ENCODE peak calls at places on chromosomes 13 and 19, in ten cellular contexts. E, K, C, N, O, Q, P, J, W and G are unnamed samples.

GRCh38 chr13:31970237-31970930 is 61.2 kb upstream of the FRY start:
- DNase-seq in K (no peak), J (no peak), W (no peak), P (no peak), Q (no peak), N (peak; percentile 20), C (no peak), E (no peak), O (no peak), G (no peak)

GRCh38 chr19:17049711-17050280 is 23.2 kb upstream of the CPAMD8 start:
- DNase-seq in Q (no peak), K (no peak), O (no peak), W (no peak), C (no peak), J (no peak), E (no peak), P (no peak), N (peak; percentile 68), G (peak; percentile 26)

GRCh38 chr19:19820774-19821315 is 705 bp downstream of the ZNF506 start:
- DNase-seq in J (no peak), K (no peak), E (no peak), O (no peak), C (no peak), N (no peak), P (no peak), Q (no peak), W (no peak), G (no peak)

GRCh38 chr13:52842440-52842839 is 6.0 kb downstream of the PCDH8 start:
- DNase-seq in O (no peak), J (no peak), Q (no peak), E (no peak), K (no peak), C (no peak), W (no peak), N (no peak), P (no peak), G (no peak)

GRCh38 chr13:100514788-100515409 is 73.7 kb downstream of the GGACT start:
- DNase-seq in P (peak; percentile 81), C (peak; percentile 89), J (peak; percentile 88), K (peak; percentile 80), O (peak; percentile 63), Q (peak; percentile 55), W (peak; percentile 77), N (peak; percentile 72), E (peak; percentile 61), G (peak; percentile 59)

GRCh38 chr19:19429361-19429760 is 23.9 kb downstream of the GATAD2A start:
- DNase-seq in J (no peak), P (no peak), N (no peak), C (no peak), W (no peak), Q (no peak), E (no peak), O (no peak), K (no peak), G (no peak)

GRCh38 chr13:40662866-40663265 is 3.6 kb downstream of the FOXO1 start:
- DNase-seq in C (peak; percentile 19), Q (no peak), E (no peak), J (no peak), W (no peak), P (no peak), O (no peak), K (no peak), N (no peak), G (no peak)

GRCh38 chr19:29798783-29799182 is 13.0 kb upstream of the CCNE1 start:
- DNase-seq in W (no peak), N (no peak), K (no peak), P (peak; percentile 4), E (no peak), O (no peak), Q (no peak), C (no peak), J (no peak), G (no peak)

GRCh38 chr19:54473071-54473941 is at the start of gene CDC42EP5:
- DNase-seq in W (no peak), J (peak; percentile 93), N (peak; percentile 92), Q (no peak), C (peak; percentile 32), K (peak; percentile 50), E (no peak), P (peak; percentile 87), O (no peak), G (peak; percentile 72)

GRCh38 chr19:54470991-54471782 is 1.9 kb downstream of the CDC42EP5 start:
- DNase-seq in J (peak; percentile 56), N (peak; percentile 75), P (peak; percentile 59), W (no peak), E (peak; percentile 67), K (peak; percentile 62), C (peak; percentile 49), O (no peak), Q (no peak), G (peak; percentile 72)

GRCh38 chr19:54473983-54474382 is 887 bp upstream of the CDC42EP5 start:
- DNase-seq in Q (no peak), E (no peak), P (no peak), K (no peak), W (no peak), N (no peak), O (no peak), J (no peak), C (no peak), G (no peak)

GRCh38 chr19:54469496-54469934 is 3.6 kb downstream of the CDC42EP5 start:
- DNase-seq in C (no peak), N (no peak), W (no peak), J (no peak), P (no peak), K (peak; percentile 70), Q (no peak), E (no peak), O (no peak), G (no peak)

DNA sequence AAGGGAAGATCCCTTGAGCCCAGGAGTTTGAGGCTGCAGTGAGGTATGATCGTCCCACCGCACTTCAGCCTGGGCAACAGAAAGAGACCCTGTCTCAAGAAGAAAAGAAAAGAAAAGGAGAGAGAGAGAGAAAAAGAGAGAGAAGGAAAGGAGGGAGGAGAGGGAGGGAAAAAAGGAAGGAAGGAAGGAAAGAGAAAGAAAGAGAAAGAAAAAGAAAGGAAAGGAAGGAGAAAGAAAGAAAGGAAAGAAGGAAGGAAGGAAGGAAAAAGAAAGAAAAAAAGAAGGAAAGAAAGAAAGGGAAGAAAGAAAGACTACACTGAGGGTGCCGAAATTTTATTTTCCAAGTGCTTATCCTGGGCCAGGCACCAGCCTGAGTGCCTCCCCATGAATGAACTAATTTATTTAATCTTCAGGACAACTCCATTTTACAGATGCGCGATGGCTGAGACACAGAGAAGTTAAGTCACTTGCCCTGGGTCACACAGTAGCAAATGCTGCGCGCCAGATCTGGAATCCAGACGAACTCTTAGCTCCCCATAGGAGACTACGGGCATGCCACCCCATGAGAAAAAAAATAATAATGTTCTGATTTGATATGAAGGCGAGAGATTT is 2.7 kb downstream of the CDC42EP5 start:
- DNase-seq in C (no peak), P (no peak), E (no peak), N (no peak), W (no peak), O (no peak), K (no peak), J (no peak), Q (no peak), G (no peak)
- H3K27ac ChIP-seq in C (no peak overlapping the region), P (no peak overlapping the region), E (peak overlapping the region; percentile 62), N (no peak overlapping the region), W (peak overlapping the region; percentile 67), O (no peak overlapping the region), K (peak overlapping the region; percentile 99), J (peak overlapping the region; percentile 6), Q (no peak overlapping the region), G (no peak overlapping the region)

GRCh38 chr19:3459322-3459881 is 20.9 kb downstream of the SMIM24 start:
- DNase-seq in C (no peak), K (peak; percentile 62), Q (no peak), P (peak; percentile 96), W (peak; percentile 73), N (peak; percentile 98), E (peak; percentile 78), O (no peak), J (peak; percentile 85), G (no peak)

GRCh38 chr19:3458229-3458555 is 22.1 kb downstream of the SMIM24 start:
- DNase-seq in J (peak; percentile 48), P (no peak), O (no peak), E (no peak), Q (no peak), N (peak; percentile 88), K (no peak), W (no peak), C (peak; percentile 55), G (no peak)

GRCh38 chr19:3457531-3458228 is 22.6 kb downstream of the SMIM24 start:
- DNase-seq in W (no peak), E (no peak), Q (no peak), N (peak; percentile 69), C (no peak), P (peak; percentile 70), K (no peak), J (no peak), O (no peak), G (no peak)

GRCh38 chr19:3458595-3459284 is 21.6 kb downstream of the SMIM24 start:
- DNase-seq in K (no peak), C (peak; percentile 66), Q (no peak), O (no peak), J (peak; percentile 79), P (peak; percentile 85), E (no peak), W (no peak), N (peak; percentile 84), G (no peak)

DNA sequence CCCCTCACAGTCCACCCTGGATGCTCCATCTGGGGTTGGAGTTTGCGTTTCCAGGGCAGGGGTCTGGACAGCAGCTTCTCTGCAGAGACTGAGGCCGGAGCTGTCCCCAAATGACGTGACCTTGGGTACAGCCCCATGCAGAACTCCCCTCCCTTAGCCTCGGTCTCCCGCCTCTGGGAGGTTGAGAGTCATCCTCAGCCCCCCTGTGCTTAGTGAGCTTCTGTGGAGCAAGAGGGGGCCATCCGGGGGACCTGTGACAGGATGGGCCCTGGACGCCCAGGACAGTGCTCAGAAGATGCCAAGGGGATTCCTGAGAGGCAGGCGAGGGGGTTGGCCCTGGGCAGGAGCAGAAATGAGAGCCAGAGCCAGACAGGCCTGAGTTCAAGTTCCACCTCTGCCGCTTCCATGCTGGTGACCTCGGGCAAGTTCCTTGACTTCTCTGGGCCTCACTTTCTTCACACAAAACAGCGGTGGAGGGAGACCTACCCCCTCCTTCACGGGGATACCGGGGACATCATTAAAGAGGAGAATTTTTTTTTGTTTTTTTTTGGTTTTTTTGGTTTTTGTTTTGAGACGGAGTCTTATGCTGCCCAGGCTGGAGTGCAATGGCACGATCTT is 20.3 kb downstream of the SMIM24 start:
- DNase-seq in J (no peak), C (no peak), P (no peak), Q (no peak), O (no peak), K (no peak), E (no peak), W (no peak), N (no peak), G (no peak)
- H3K27ac ChIP-seq in J (peak overlapping the region; percentile 67), C (no peak overlapping the region), P (peak overlapping the region; percentile 96), Q (no peak overlapping the region), O (no peak overlapping the region), K (peak overlapping the region; percentile 79), E (no peak overlapping the region), W (peak overlapping the region; percentile 9), N (peak overlapping the region; percentile 17), G (no peak overlapping the region)

DNA sequence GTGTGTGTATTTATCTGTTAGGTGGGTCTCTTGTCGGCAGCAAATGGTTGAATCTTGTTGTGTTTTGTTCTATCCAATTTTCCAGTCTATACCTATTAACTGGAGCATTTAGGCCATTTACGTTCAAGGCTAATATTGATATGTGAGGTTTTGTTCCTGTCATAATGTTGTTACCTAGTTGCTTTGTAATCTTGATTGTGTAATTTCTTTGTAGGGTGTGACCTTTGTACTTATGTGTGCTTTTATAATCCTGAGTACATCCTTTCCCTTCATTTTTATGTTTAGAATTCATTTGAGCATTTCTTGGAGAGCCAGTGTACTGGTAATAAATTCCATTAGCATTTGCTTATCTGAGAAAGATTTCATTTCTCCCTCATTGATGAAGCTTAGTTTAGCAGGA is 83.0 kb upstream of the MIR17HG start:
- DNase-seq in Q (no peak), O (no peak), E (no peak), J (no peak), K (no peak), P (no peak), N (no peak), W (no peak), C (no peak), G (no peak)
- H3K27ac ChIP-seq in Q (no peak overlapping the region), O (no peak overlapping the region), E (no peak overlapping the region), J (no peak overlapping the region), K (no peak overlapping the region), P (no peak overlapping the region), N (no peak overlapping the region), W (no peak overlapping the region), C (no peak overlapping the region), G (no peak overlapping the region)

DNA sequence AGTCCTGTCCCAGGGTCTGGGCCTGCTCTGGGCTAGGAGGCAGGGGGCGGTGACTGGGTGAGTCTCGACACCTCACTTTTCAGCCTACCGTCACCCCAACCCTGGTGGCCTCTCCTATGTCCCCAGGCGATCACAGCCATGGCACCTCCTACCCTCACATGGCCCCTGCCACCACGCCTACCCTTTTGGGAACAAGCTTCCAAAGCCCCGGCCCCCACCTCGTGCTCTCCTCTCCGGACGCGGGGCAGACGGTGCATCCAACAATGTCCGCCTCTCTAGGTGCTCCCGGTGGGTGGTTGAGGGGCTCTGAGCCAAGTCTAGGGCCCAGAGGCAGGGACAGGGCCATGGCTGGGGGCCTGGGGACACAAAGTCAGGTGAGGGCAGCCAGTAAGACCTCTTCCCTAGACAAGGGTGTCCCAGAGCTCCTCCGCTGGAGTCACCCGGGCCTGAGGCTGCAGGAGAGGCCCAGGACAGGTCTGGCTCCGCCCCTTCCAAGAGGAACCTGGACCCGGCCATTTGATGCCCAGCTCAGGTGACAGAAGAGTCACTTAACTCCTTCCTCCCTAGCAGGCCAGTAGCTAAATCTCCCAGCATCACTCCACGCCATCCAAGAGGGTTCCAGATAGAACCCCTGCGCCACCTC is at the start of gene SYNE4:
- DNase-seq in W (peak; percentile 81), J (peak; percentile 89), E (peak; percentile 76), Q (peak; percentile 75), P (no peak), O (no peak), K (peak; percentile 78), N (no peak), C (peak; percentile 75), G (peak; percentile 83)
- H3K27ac ChIP-seq in W (no peak within 1 kb of the TSS), J (peak within 1 kb of the TSS; percentile 90), E (peak within 1 kb of the TSS; percentile 44), Q (peak within 1 kb of the TSS; percentile 87), P (peak within 1 kb of the TSS; percentile 7), O (peak within 1 kb of the TSS; percentile 38), K (peak within 1 kb of the TSS; percentile 47), N (no peak within 1 kb of the TSS), C (no peak within 1 kb of the TSS), G (peak within 1 kb of the TSS; percentile 49)